ENCODE peak calls at places on chromosomes 3 and 15, in nine cellular contexts. R is mesendoderm; I is stimulated activated CD4-positive, alpha-beta T cell treated with anti-CD3 and anti-CD28 coated beads, TNF-alpha, amount 100 ng/mL, for 24 hours; A is GM12891; G is amniotic epithelial cell; Q is activated CD8-positive, alpha-beta memory T cell treated with anti-CD3 and anti-CD28 coated beads for 24 hours; M is GM10248; L is right cardiac atrium; N is NCI-H1436. F is an unnamed sample.

GRCh38 chr3:134753999-134754742 is 40.9 kb upstream of the EPHB1 start:
- DNase-seq in A (no peak), I (no peak), M (no peak), Q (no peak), R (peak; percentile 41), L (no peak), N (no peak), G (no peak), F (peak; percentile 25)

GRCh38 chr3:149299938-149300791 is 33.3 kb downstream of the TM4SF18 start:
- DNase-seq in N (no peak), Q (no peak), L (peak; percentile 19), I (no peak), R (peak; percentile 71), G (peak; percentile 98), M (no peak), A (no peak), F (no peak)

GRCh38 chr15:91520848-91521247 is 332.7 kb upstream of the SLCO3A1 start:
- DNase-seq in I (no peak), R (no peak), A (no peak), L (no peak), Q (no peak), G (no peak), N (no peak), M (no peak), F (no peak)

GRCh38 chr15:88242586-88242985 is 14.0 kb downstream of the NTRK3 start:
- DNase-seq in Q (no peak), L (no peak), M (no peak), G (no peak), I (no peak), N (no peak), R (no peak), A (no peak), F (no peak)

GRCh38 chr15:67931861-67932260 is 92.0 kb upstream of the RNU6-1 start:
- DNase-seq in G (peak; percentile 82), I (no peak), Q (no peak), L (no peak), A (no peak), N (no peak), R (no peak), M (no peak), F (no peak)

GRCh38 chr3:160999268-160999667 is 105.9 kb downstream of the B3GALNT1 start:
- DNase-seq in G (peak; percentile 69), A (no peak), I (no peak), Q (no peak), L (no peak), N (no peak), R (no peak), M (no peak), F (peak; percentile 9)

GRCh38 chr3:189557824-189558223 is 73.4 kb upstream of the TP63 start:
- DNase-seq in R (no peak), M (no peak), G (no peak), N (no peak), L (no peak), Q (no peak), A (no peak), I (no peak), F (no peak)

GRCh38 chr3:60301142-60301541 is 950.1 kb downstream of the FHIT start:
- DNase-seq in G (peak; percentile 84), Q (no peak), A (no peak), M (no peak), N (no peak), I (no peak), R (no peak), L (no peak), F (no peak)

GRCh38 chr15:73965094-73965729 is 26.9 kb downstream of the STOML1 start:
- DNase-seq in L (no peak), I (peak; percentile 63), Q (peak; percentile 75), G (no peak), R (peak; percentile 68), A (no peak), M (no peak), N (no peak), F (peak; percentile 44)

GRCh38 chr15:66109826-66110225 is 143.7 kb downstream of the MEGF11 start:
- DNase-seq in A (no peak), Q (no peak), R (no peak), N (no peak), I (no peak), M (no peak), G (no peak), L (no peak), F (no peak)

GRCh38 chr3:119571688-119572087 is 7.6 kb upstream of the ADPRH start:
- DNase-seq in I (no peak), M (no peak), Q (no peak), N (no peak), A (no peak), L (no peak), R (no peak), G (no peak), F (no peak)

GRCh38 chr15:60580068-60580467 is 101.1 kb upstream of the ICE2 start:
- DNase-seq in A (no peak), Q (no peak), M (no peak), G (no peak), L (no peak), N (no peak), I (no peak), R (no peak), F (no peak)

GRCh38 chr15:40274350-40275274 is 8.3 kb downstream of the ANKRD63 start:
- DNase-seq in L (peak; percentile 77), M (peak; percentile 86), N (peak; percentile 73), Q (peak; percentile 98), R (peak; percentile 85), A (peak; percentile 86), G (peak; percentile 69), I (peak; percentile 84), F (peak; percentile 96)

GRCh38 chr3:138834359-138835176 is at the start of gene PIK3CB:
- DNase-seq in Q (peak; percentile 93), G (peak; percentile 58), N (peak; percentile 91), I (peak; percentile 86), R (peak; percentile 96), A (peak; percentile 84), L (peak; percentile 95), M (peak; percentile 92), F (peak; percentile 93)